ENCODE peak calls at places on chromosomes 13 and 19, in seven cellular contexts. I is T-helper 2 cell; Q is HS-5; E is SJCRH30; T is T-cell; X is stimulated activated naive CD8-positive, alpha-beta T cell treated with anti-CD3 and anti-CD28 coated beads, Interleukin-15, Interleukin-2, amounts not matched to agents 100 U/mL and 50 U/mL, for 24 hours; G is substantia nigra. Z is an unnamed sample.
A peak's percentile ranks its signal among the peaks of the same experiment; 100 is the strongest.

GRCh38 chr13:95660981-95661581 is 15.9 kb upstream of the DNAJC3 start:
- DNase-seq in E (peak; percentile 40), I (no peak), Q (no peak), T (no peak), G (no peak), X (no peak), Z (peak; percentile 26)

GRCh38 chr13:29679357-29680050 is 84.0 kb upstream of the SLC7A1 start:
- DNase-seq in T (no peak), I (no peak), G (no peak), Q (no peak), X (no peak), E (no peak), Z (no peak)

GRCh38 chr19:5801796-5802616 is 2.9 kb upstream of the NRTN start:
- DNase-seq in G (no peak), T (no peak), X (peak; percentile 53), I (no peak), E (peak; percentile 83), Q (no peak), Z (peak; percentile 64)

GRCh38 chr13:83449666-83450395 is 432.4 kb downstream of the SLITRK1 start:
- DNase-seq in I (no peak), G (no peak), E (no peak), Q (peak; percentile 47), T (no peak), X (no peak), Z (no peak)

GRCh38 chr19:13082192-13083007 is 20.3 kb downstream of the LYL1 start:
- DNase-seq in I (no peak), X (no peak), T (no peak), G (peak; percentile 50), Q (no peak), E (peak; percentile 58), Z (no peak)

GRCh38 chr13:46687810-46688209 is 109.2 kb downstream of the ESD start:
- DNase-seq in E (peak; percentile 64), T (no peak), Q (no peak), X (peak; percentile 20), G (no peak), I (no peak), Z (peak; percentile 44)

GRCh38 chr19:28963481-28964245 is 249.3 kb downstream of the UQCRFS1 start:
- DNase-seq in X (no peak), T (no peak), G (no peak), I (no peak), E (no peak), Q (no peak), Z (no peak)

GRCh38 chr19:29501816-29502580 is 23.8 kb upstream of the VSTM2B start:
- DNase-seq in X (no peak), I (no peak), E (no peak), T (no peak), G (no peak), Q (no peak), Z (no peak)

GRCh38 chr13:97496511-97496910 is 62.5 kb downstream of the RAP2A start:
- DNase-seq in T (no peak), G (no peak), Q (no peak), I (no peak), E (no peak), X (no peak), Z (no peak)

GRCh38 chr13:32228330-32229041 is 86.7 kb downstream of the ZAR1L start:
- DNase-seq in T (no peak), I (no peak), E (peak; percentile 15), G (no peak), X (no peak), Q (no peak), Z (peak; percentile 5)

GRCh38 chr19:38644719-38645118 is 2.7 kb upstream of the ACTN4 start:
- DNase-seq in I (no peak), X (no peak), E (no peak), T (no peak), G (no peak), Q (no peak), Z (no peak)

GRCh38 chr19:14059093-14059480 is 2.8 kb downstream of the PALM3 start:
- DNase-seq in G (no peak), E (no peak), T (no peak), X (peak; percentile 75), I (no peak), Q (no peak), Z (peak; percentile 77)

GRCh38 chr13:109251958-109252357 is 534.4 kb downstream of the IRS2 start:
- DNase-seq in I (no peak), Q (no peak), T (no peak), X (no peak), E (no peak), G (no peak), Z (no peak)

GRCh38 chr13:51636349-51636890 is 52.2 kb downstream of the WDFY2 start:
- DNase-seq in E (no peak), I (no peak), T (no peak), X (no peak), G (no peak), Q (no peak), Z (no peak)

GRCh38 chr19:50303558-50303957 is 25.6 kb downstream of the KCNC3 start:
- DNase-seq in I (no peak), E (no peak), X (no peak), Q (no peak), G (no peak), T (no peak), Z (no peak)

GRCh38 chr19:50313812-50314536 is 15.2 kb downstream of the KCNC3 start:
- DNase-seq in X (no peak), E (no peak), I (no peak), T (no peak), G (peak; percentile 50), Q (no peak), Z (no peak)

GRCh38 chr19:45508931-45509691 is 1.8 kb downstream of the VASP start:
- DNase-seq in I (no peak), T (no peak), G (peak; percentile 70), Q (no peak), E (peak; percentile 67), X (peak; percentile 68), Z (peak; percentile 60)

GRCh38 chr13:107351305-107351704 is 783.4 kb upstream of the ARGLU1 start:
- DNase-seq in E (no peak), X (no peak), G (no peak), T (no peak), I (no peak), Q (no peak), Z (no peak)

GRCh38 chr19:1027953-1028902 is 1.8 kb downstream of the CNN2 start:
- DNase-seq in E (peak; percentile 97), I (no peak), Q (peak; percentile 63), T (no peak), G (peak; percentile 31), X (peak; percentile 62), Z (peak; percentile 64)

GRCh38 chr13:30256713-30257432 is 50.5 kb downstream of the KATNAL1 start:
- DNase-seq in I (no peak), T (no peak), X (no peak), E (no peak), G (no peak), Q (no peak), Z (no peak)

GRCh38 chr13:29435125-29435911 is 160.2 kb downstream of the SLC7A1 start:
- DNase-seq in G (no peak), X (no peak), Q (peak; percentile 26), I (no peak), E (peak; percentile 68), T (no peak), Z (no peak)

GRCh38 chr13:23673354-23673753 is 103.1 kb downstream of the TNFRSF19 start:
- DNase-seq in G (no peak), E (peak; percentile 36), I (no peak), T (no peak), X (no peak), Q (no peak), Z (no peak)

Z was measured in activated CD8-positive, alpha-beta T cell treated with anti-CD3 and anti-CD28 coated beads for 36 hours.